ENCODE peak calls at places on chromosomes 13 and 19, in nine cellular contexts. S is stomach, V is thyroid gland, J is upper lobe of left lung, A is uterus, W is IMR-90, D is heart left ventricle, Y is tibial nerve, M is HCT116. T is an unnamed sample.

GRCh38 chr13:75637101-75637774 is 1.1 kb downstream of the LMO7 start:
- DNase-seq in S (no peak), V (no peak), J (no peak), A (no peak), W (no peak), D (no peak), Y (no peak), M (no peak), T (no peak)

GRCh38 chr19:54172764-54173699 is at the start of gene TMC4:
- DNase-seq in S (peak; percentile 88), V (peak; percentile 85), J (peak; percentile 90), A (no peak), W (no peak), D (peak; percentile 51), Y (no peak), M (peak; percentile 63), T (no peak)

GRCh38 chr13:44818428-44818827 is 170.8 kb downstream of the NUFIP1 start:
- DNase-seq in S (no peak), V (no peak), J (no peak), A (no peak), W (peak; percentile 43), D (no peak), Y (no peak), M (peak; percentile 41), T (no peak)

GRCh38 chr13:113110048-113110851 is 4.7 kb downstream of the F7 start:
- DNase-seq in S (no peak), V (no peak), J (no peak), A (no peak), W (no peak), D (no peak), Y (no peak), M (no peak), T (peak; percentile 39)

GRCh38 chr19:7924651-7925170 is 1.2 kb downstream of the CTXN1 start:
- DNase-seq in S (no peak), V (no peak), J (no peak), A (no peak), W (no peak), D (peak; percentile 8), Y (no peak), M (no peak), T (peak; percentile 57)

GRCh38 chr19:57267294-57267693 is 13.0 kb upstream of the ZNF460 start:
- DNase-seq in S (no peak), V (no peak), J (no peak), A (no peak), W (no peak), D (no peak), Y (no peak), M (no peak), T (no peak)

GRCh38 chr13:49587311-49587847 is 2.0 kb upstream of the RCBTB1 start:
- DNase-seq in S (no peak), V (no peak), J (no peak), A (no peak), W (peak; percentile 67), D (no peak), Y (no peak), M (no peak), T (no peak)

GRCh38 chr19:45927565-45928261 is 13.1 kb upstream of the NANOS2 start:
- DNase-seq in S (peak; percentile 93), V (peak; percentile 89), J (peak; percentile 92), A (peak; percentile 89), W (peak; percentile 84), D (peak; percentile 89), Y (peak; percentile 73), M (peak; percentile 93), T (peak; percentile 94)

GRCh38 chr13:31884556-31884955 is 145.2 kb downstream of the RXFP2 start:
- DNase-seq in S (no peak), V (no peak), J (no peak), A (no peak), W (no peak), D (no peak), Y (no peak), M (no peak), T (no peak)

GRCh38 chr13:53110181-53110580 is 81.6 kb downstream of the OLFM4 start:
- DNase-seq in S (no peak), V (peak; percentile 34), J (no peak), A (no peak), W (no peak), D (no peak), Y (no peak), M (no peak), T (no peak)

GRCh38 chr19:40907968-40908735 is 26.1 kb upstream of the CYP2A7 start:
- DNase-seq in S (no peak), V (no peak), J (peak; percentile 78), A (no peak), W (no peak), D (peak; percentile 25), Y (no peak), M (no peak), T (peak; percentile 62)

DNA sequence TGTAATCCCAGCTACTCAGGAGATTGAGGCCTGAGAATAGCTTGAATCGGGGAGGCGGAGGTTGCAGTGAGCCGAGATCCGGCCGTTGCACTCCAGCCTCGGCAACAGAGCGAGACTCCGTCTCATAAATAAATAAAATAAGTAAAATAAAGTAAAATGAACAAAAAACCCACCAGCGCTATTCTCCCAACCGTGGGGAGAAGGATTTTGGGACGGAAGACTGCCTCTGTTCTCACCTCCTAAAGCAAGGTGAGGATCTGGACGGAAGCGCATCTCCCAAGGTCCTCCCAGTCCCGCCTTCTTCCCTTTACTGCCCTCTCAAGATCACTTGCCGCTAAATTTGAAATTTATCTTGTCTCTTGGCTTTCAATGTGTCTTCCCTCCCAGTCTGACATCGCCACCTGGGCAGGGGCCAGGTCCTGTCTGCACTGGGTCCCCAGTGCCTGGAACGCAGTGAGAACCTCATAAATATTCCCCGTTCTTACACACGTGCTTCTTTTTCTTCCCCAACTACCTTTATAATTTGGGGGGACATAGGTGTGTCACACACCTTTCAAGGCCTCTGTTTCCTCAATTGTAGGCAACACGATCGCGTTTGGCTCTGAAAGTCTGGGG is 1.2 kb upstream of the DNAJB1 start:
- DNase-seq in S (no peak), V (no peak), J (no peak), A (no peak), W (no peak), D (no peak), Y (no peak), M (no peak), T (no peak)
- TF ChIP-seq POLR2A in S (no peak), V (no peak), J (no peak), A (no peak), W (no peak), D (no peak), Y (no peak), M (no peak), T (no peak)

GRCh38 chr19:47036233-47036651 is 12.2 kb downstream of the TMEM160 start:
- DNase-seq in S (peak; percentile 54), V (peak; percentile 29), J (peak; percentile 43), A (no peak), W (no peak), D (no peak), Y (no peak), M (no peak), T (no peak)
- H3K27ac ChIP-seq in S (peak overlapping the region; percentile 86), V (no peak overlapping the region), J (peak overlapping the region; percentile 70), A (no peak overlapping the region), W (no peak overlapping the region), D (no peak overlapping the region), Y (no peak overlapping the region), M (peak overlapping the region; percentile 81), T (no peak overlapping the region)

GRCh38 chr13:59915252-59915651 is 248.5 kb downstream of the DIAPH3 start:
- DNase-seq in S (no peak), V (no peak), J (no peak), A (no peak), W (no peak), D (no peak), Y (no peak), M (no peak), T (no peak)

DNA sequence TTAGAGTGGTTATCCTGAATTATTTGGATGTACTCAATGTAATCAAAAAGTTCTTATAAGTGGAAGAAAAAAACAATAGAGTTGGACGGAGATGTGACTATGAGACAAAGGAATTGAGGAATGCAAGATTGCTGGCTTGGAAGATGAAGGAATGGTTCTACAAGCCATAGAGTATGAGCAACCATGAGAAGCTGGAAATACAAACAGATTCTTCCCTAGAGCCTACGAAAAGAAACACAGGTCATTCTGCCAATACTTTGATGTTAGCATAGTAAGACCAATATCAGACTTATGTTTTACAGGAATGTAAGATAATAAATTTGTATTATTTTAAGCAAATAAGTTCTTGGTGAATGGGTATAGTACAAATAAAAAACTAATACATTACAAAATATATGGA is 249.2 kb downstream of the DIAPH3 start:
- DNase-seq in S (no peak), V (no peak), J (no peak), A (no peak), W (peak; percentile 68), D (no peak), Y (no peak), M (no peak), T (no peak)
- TF ChIP-seq POLR2A in S (no peak), V (no peak), J (no peak), A (no peak), W (no peak), D (no peak), Y (no peak), M (no peak), T (no peak)

GRCh38 chr19:49889687-49890348 is 6.9 kb downstream of the IL4I1 start:
- DNase-seq in S (peak; percentile 77), V (peak; percentile 76), J (peak; percentile 77), A (peak; percentile 73), W (peak; percentile 61), D (peak; percentile 75), Y (peak; percentile 54), M (peak; percentile 53), T (peak; percentile 59)

GRCh38 chr19:49887037-49887652 is 9.5 kb downstream of the IL4I1 start:
- DNase-seq in S (no peak), V (no peak), J (no peak), A (peak; percentile 7), W (no peak), D (no peak), Y (no peak), M (no peak), T (peak; percentile 44)

GRCh38 chr19:49888478-49888901 is 8.2 kb downstream of the IL4I1 start:
- DNase-seq in S (no peak), V (no peak), J (no peak), A (no peak), W (no peak), D (no peak), Y (no peak), M (no peak), T (no peak)

GRCh38 chr19:49889038-49889686 is 7.5 kb downstream of the IL4I1 start:
- DNase-seq in S (no peak), V (no peak), J (no peak), A (no peak), W (no peak), D (no peak), Y (no peak), M (no peak), T (no peak)

DNA sequence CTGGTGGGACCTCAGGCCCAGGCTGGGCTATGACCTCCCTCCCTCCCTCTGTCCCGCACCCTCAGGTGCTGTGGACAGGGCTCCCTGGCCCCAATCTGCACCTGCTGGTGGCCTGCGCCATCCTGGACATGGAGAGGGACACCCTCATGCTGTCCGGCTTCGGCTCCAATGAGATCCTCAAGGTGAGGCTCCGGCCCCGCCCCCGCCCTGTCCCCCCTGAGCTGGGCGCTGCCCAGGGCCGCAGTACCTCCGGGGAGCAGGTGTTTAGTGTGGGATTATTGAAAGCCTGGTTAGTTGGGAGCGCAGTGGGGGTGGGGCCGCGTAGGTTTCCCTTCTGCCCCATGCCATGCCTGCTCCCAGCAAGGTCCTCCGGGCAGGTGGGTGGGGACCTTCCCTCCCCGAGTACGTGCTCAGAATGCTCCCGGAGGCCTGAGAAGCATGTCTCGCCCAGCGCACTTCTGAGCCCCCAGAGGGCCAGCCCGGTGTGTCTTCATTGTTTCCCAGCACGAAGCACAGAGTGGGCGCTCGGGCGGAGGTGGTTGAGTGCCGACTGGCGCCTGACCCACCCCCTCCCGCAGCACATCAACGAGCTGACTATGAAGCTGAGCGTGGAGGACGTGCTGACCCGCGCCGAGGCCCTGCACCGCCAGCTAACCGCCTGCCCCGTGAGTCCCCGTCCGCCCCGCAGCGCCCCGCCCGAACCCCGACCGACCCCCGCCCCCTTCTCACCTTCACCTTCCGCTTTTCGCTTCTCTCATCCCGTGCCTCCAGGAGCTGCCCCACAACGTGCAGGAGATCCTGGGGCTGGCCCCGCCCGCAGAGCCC is 8.8 kb downstream of the IL4I1 start:
- DNase-seq in S (no peak), V (no peak), J (no peak), A (no peak), W (no peak), D (no peak), Y (no peak), M (no peak), T (no peak)
- H3K27ac ChIP-seq in S (no peak overlapping the region), V (no peak overlapping the region), J (no peak overlapping the region), A (no peak overlapping the region), W (no peak overlapping the region), D (no peak overlapping the region), Y (no peak overlapping the region), M (no peak overlapping the region), T (no peak overlapping the region)

T was measured in right lobe of liver.